ENCODE peak calls at places on chromosomes 1 and 21, in six cellular contexts. A is GM12878, B is SK-N-SH, N is HCT116, O is HepG2, E is K562. D is an unnamed sample.

GRCh38 chr1:107858323-107858722 is 106.7 kb downstream of the VAV3 start:
- DNase-seq in A (no peak), B (no peak), N (no peak), O (no peak), E (no peak), D (no peak)

GRCh38 chr1:213989071-213989739 is 1.4 kb downstream of the PROX1 start:
- DNase-seq in A (no peak), B (peak; percentile 53), N (no peak), O (peak; percentile 70), E (no peak), D (no peak)

GRCh38 chr1:29754608-29755375 is 518.5 kb downstream of the PTPRU start:
- DNase-seq in A (no peak), B (no peak), N (no peak), O (no peak), E (no peak), D (no peak)

GRCh38 chr1:192311281-192311680 is 5.5 kb upstream of the RGS21 start:
- DNase-seq in A (no peak), B (no peak), N (peak; percentile 31), O (peak; percentile 6), E (peak; percentile 28), D (peak; percentile 70)

GRCh38 chr21:26469789-26470188 is 103.3 kb downstream of the CYYR1 start:
- DNase-seq in A (no peak), B (no peak), N (no peak), O (no peak), E (no peak), D (no peak)

GRCh38 chr1:223670458-223671159 is 5.1 kb upstream of the CAPN8 start:
- DNase-seq in A (no peak), B (peak; percentile 46), N (peak; percentile 36), O (peak; percentile 31), E (peak; percentile 65), D (peak; percentile 68)

GRCh38 chr1:182335771-182336170 is 55.8 kb downstream of the GLUL start:
- DNase-seq in A (no peak), B (no peak), N (no peak), O (no peak), E (no peak), D (no peak)

GRCh38 chr1:113904292-113904673 is 316 bp downstream of the AP4B1 start:
- DNase-seq in A (no peak), B (peak; percentile 44), N (no peak), O (no peak), E (peak; percentile 69), D (no peak)

GRCh38 chr1:30809514-30810263 is 52.1 kb upstream of the LAPTM5 start:
- DNase-seq in A (no peak), B (no peak), N (no peak), O (no peak), E (peak; percentile 79), D (no peak)

GRCh38 chr1:150168960-150169565 is 19.3 kb downstream of the PLEKHO1 start:
- DNase-seq in A (no peak), B (peak; percentile 84), N (peak; percentile 59), O (peak; percentile 47), E (peak; percentile 87), D (peak; percentile 71)

GRCh38 chr1:64114012-64114525 is 89.4 kb upstream of the UBE2U start:
- DNase-seq in A (no peak), B (no peak), N (no peak), O (no peak), E (no peak), D (no peak)

GRCh38 chr1:64110924-64111777 is 92.3 kb upstream of the UBE2U start:
- DNase-seq in A (no peak), B (peak; percentile 53), N (no peak), O (no peak), E (no peak), D (no peak)

GRCh38 chr1:64107587-64107986 is 95.8 kb upstream of the UBE2U start:
- DNase-seq in A (no peak), B (no peak), N (no peak), O (no peak), E (no peak), D (no peak)

GRCh38 chr1:64111787-64112186 is 91.6 kb upstream of the UBE2U start:
- DNase-seq in A (no peak), B (no peak), N (no peak), O (no peak), E (no peak), D (no peak)

DNA sequence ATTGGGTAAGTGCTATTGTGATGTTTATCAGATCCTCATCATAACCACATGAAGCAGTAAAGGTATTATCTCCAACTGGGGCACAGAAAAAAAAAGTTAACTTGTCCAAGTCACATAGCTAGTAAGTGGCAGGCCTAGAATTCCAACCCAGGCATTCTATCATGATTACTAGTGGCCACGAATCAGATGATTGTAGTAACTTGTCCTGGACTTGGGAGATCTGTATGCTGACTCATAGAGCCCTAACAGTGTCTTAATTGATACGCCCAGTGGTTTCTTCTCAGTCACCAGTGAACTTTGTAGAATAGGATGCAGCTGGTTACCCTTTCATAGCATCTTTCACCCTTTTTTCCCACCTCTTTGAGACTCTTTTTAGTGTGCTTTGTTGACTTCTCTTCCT is 91.1 kb upstream of the UBE2U start:
- DNase-seq in A (no peak), B (no peak), N (no peak), O (no peak), E (no peak), D (no peak)
- TF ChIP-seq JUND in A (no peak), B (peak; percentile 19), N (no peak), O (no peak), E (no peak), D (no peak)

GRCh38 chr1:205495237-205495823 is 9.1 kb upstream of the CDK18 start:
- DNase-seq in A (no peak), B (no peak), N (no peak), O (no peak), E (peak; percentile 70), D (no peak)

GRCh38 chr1:205496661-205497060 is 7.8 kb upstream of the CDK18 start:
- DNase-seq in A (no peak), B (no peak), N (no peak), O (no peak), E (no peak), D (no peak)

GRCh38 chr1:205500240-205501218 is 3.9 kb upstream of the CDK18 start:
- DNase-seq in A (no peak), B (peak; percentile 75), N (no peak), O (peak; percentile 48), E (no peak), D (no peak)

GRCh38 chr1:205499789-205500188 is 4.7 kb upstream of the CDK18 start:
- DNase-seq in A (no peak), B (no peak), N (no peak), O (no peak), E (no peak), D (no peak)

DNA sequence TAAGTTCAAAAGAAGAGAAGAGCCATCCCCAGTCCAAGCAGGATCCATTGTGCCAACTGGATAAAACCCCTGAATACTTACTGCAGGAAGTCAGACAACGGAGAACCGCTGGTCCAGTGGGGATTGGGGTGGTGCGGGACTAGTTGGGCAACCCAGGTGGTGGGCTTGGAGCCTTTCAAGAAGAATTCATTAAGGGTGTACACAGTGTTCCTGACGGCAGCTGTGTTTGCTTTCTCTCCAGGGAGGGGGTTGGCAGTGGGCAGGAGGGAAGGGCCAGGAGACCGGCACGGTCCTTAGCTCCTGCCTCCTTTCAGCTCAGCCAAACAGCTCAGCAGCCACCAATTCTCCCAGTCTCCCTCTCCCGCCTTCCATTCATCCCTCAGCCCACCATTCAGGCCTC is 7.1 kb upstream of the CDK18 start:
- DNase-seq in A (no peak), B (no peak), N (no peak), O (no peak), E (no peak), D (no peak)
- TF ChIP-seq JUND in A (no peak), B (no peak), N (no peak), O (no peak), E (no peak), D (no peak)

DNA sequence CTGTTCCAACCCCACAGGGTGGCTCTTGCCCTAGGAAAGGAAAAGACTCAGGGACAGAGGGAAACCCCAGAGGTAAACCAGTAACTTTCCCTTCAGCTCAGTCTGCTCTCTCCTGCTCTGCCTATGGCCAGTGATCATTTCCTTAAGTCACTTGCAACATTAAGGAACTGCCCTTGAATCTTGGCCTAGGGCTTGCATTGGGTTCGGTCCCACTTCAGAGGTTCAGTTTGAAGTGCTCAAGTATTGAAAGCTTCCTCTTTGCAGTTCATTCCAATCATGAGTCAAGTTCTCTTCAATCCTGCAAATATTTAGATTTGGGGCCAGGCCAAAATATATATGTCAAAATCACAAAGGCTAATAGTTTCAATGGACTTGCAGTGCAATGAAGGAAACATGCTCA is 97.7 kb upstream of the IRF2BP2 start:
- DNase-seq in A (no peak), B (no peak), N (no peak), O (no peak), E (no peak), D (no peak)
- TF ChIP-seq JUND in A (no peak), B (no peak), N (no peak), O (no peak), E (no peak), D (no peak)

GRCh38 chr1:7221823-7222462 is 436.7 kb downstream of the CAMTA1 start:
- DNase-seq in A (no peak), B (no peak), N (no peak), O (no peak), E (no peak), D (no peak)

GRCh38 chr1:7220007-7220406 is 434.8 kb downstream of the CAMTA1 start:
- DNase-seq in A (no peak), B (no peak), N (no peak), O (no peak), E (no peak), D (no peak)

GRCh38 chr1:7220712-7221252 is 435.5 kb downstream of the CAMTA1 start:
- DNase-seq in A (no peak), B (no peak), N (no peak), O (no peak), E (no peak), D (no peak)

GRCh38 chr1:7222616-7223015 is 437.4 kb downstream of the CAMTA1 start:
- DNase-seq in A (no peak), B (no peak), N (no peak), O (no peak), E (no peak), D (no peak)

DNA sequence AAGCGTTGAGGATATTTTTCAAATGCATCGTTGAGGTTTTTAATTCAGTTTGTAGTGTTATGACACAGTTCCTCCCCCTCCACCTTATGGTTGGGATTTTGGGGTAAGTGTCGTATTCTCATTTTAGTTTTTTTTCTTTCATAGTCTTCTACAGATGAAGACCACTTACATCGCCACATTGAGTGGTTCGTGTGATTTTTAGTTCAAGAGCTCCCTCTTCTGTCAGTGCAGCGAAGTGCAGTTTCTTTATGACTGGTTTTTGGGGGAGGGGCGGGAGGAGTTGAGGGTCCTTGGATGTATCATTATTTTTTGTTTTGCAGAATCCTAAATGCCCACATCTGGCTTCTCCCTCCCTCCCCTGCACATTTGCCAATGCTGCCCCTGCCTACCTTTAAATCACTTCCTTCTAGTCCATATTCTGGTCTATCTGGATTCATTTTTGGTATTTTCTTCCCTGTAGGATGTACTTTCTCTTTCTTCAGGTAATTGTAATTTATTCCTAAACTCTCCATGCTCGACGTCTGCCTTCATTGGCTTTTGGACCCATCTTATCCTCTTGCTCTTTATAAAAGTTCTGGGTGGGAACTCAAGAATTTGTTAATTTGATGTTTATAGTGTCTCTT is 433.1 kb downstream of the CAMTA1 start:
- DNase-seq in A (no peak), B (peak; percentile 67), N (peak; percentile 51), O (peak; percentile 44), E (peak; percentile 72), D (peak; percentile 28)
- TF ChIP-seq JUND in A (peak; percentile 92), B (no peak), N (no peak), O (no peak), E (no peak), D (no peak)

D was measured in T47D.